ENCODE peak calls at places on chromosomes 1 and 21, in eight cellular contexts. One of them, this sample, is unnamed.

GRCh38 chr1:10210841-10211804 is 753 bp downstream of the KIF1B start:
- DNase-seq in left kidney: peak; percentile 92
- DNase-seq in GM23338: peak; percentile 77
- DNase-seq in iPS-NIHi11: peak; percentile 72
- DNase-seq in EL: peak; percentile 95
- DNase-seq in iris pigment epithelial cell: peak; percentile 87
- DNase-seq in activated T-cell treated with anti-CD3 and anti-CD28 coated beads for 24 hours: no peak
- DNase-seq in astrocyte of the spinal cord: peak; percentile 83
- DNase-seq in this sample: peak; percentile 93

GRCh38 chr1:34379911-34380310 is 203.2 kb downstream of the C1orf94 start:
- DNase-seq in left kidney: no peak
- DNase-seq in GM23338: no peak
- DNase-seq in iPS-NIHi11: no peak
- DNase-seq in EL: no peak
- DNase-seq in iris pigment epithelial cell: no peak
- DNase-seq in activated T-cell treated with anti-CD3 and anti-CD28 coated beads for 24 hours: no peak
- DNase-seq in astrocyte of the spinal cord: peak; percentile 36
- DNase-seq in this sample: peak; percentile 51

GRCh38 chr1:26274801-26275425 is 5.0 kb upstream of the SH3BGRL3 start:
- DNase-seq in left kidney: no peak
- DNase-seq in GM23338: no peak
- DNase-seq in iPS-NIHi11: no peak
- DNase-seq in EL: peak; percentile 50
- DNase-seq in iris pigment epithelial cell: peak; percentile 85
- DNase-seq in activated T-cell treated with anti-CD3 and anti-CD28 coated beads for 24 hours: no peak
- DNase-seq in astrocyte of the spinal cord: peak; percentile 72
- DNase-seq in this sample: peak; percentile 67

GRCh38 chr1:17335821-17336718 is 28.1 kb downstream of the PADI4 start:
- DNase-seq in left kidney: peak; percentile 87
- DNase-seq in GM23338: peak; percentile 94
- DNase-seq in iPS-NIHi11: peak; percentile 80
- DNase-seq in EL: peak; percentile 67
- DNase-seq in iris pigment epithelial cell: peak; percentile 53
- DNase-seq in activated T-cell treated with anti-CD3 and anti-CD28 coated beads for 24 hours: peak; percentile 48
- DNase-seq in astrocyte of the spinal cord: peak; percentile 39
- DNase-seq in this sample: peak; percentile 44

GRCh38 chr21:35198004-35198403 is 148.9 kb upstream of the RUNX1 start:
- DNase-seq in left kidney: no peak
- DNase-seq in GM23338: no peak
- DNase-seq in iPS-NIHi11: no peak
- DNase-seq in EL: peak; percentile 96
- DNase-seq in iris pigment epithelial cell: peak; percentile 95
- DNase-seq in activated T-cell treated with anti-CD3 and anti-CD28 coated beads for 24 hours: no peak
- DNase-seq in astrocyte of the spinal cord: peak; percentile 90
- DNase-seq in this sample: peak; percentile 74

GRCh38 chr21:44780767-44781459 is 20.7 kb downstream of the UBE2G2 start:
- DNase-seq in left kidney: no peak
- DNase-seq in GM23338: no peak
- DNase-seq in iPS-NIHi11: no peak
- DNase-seq in EL: no peak
- DNase-seq in iris pigment epithelial cell: no peak
- DNase-seq in activated T-cell treated with anti-CD3 and anti-CD28 coated beads for 24 hours: no peak
- DNase-seq in astrocyte of the spinal cord: no peak
- DNase-seq in this sample: no peak

GRCh38 chr1:46099215-46099614 is 33.2 kb downstream of the PIK3R3 start:
- DNase-seq in left kidney: no peak
- DNase-seq in GM23338: no peak
- DNase-seq in iPS-NIHi11: no peak
- DNase-seq in EL: no peak
- DNase-seq in iris pigment epithelial cell: no peak
- DNase-seq in activated T-cell treated with anti-CD3 and anti-CD28 coated beads for 24 hours: no peak
- DNase-seq in astrocyte of the spinal cord: no peak
- DNase-seq in this sample: no peak

GRCh38 chr1:79041666-79042065 is 35.1 kb upstream of the ADGRL4 start:
- DNase-seq in left kidney: no peak
- DNase-seq in GM23338: no peak
- DNase-seq in iPS-NIHi11: no peak
- DNase-seq in EL: peak; percentile 18
- DNase-seq in iris pigment epithelial cell: peak; percentile 41
- DNase-seq in activated T-cell treated with anti-CD3 and anti-CD28 coated beads for 24 hours: no peak
- DNase-seq in astrocyte of the spinal cord: no peak
- DNase-seq in this sample: no peak

GRCh38 chr1:38028105-38028591 is 15.6 kb downstream of the UTP11 start:
- DNase-seq in left kidney: no peak
- DNase-seq in GM23338: peak; percentile 43
- DNase-seq in iPS-NIHi11: no peak
- DNase-seq in EL: peak; percentile 48
- DNase-seq in iris pigment epithelial cell: no peak
- DNase-seq in activated T-cell treated with anti-CD3 and anti-CD28 coated beads for 24 hours: peak; percentile 79
- DNase-seq in astrocyte of the spinal cord: no peak
- DNase-seq in this sample: no peak

This sample was measured in fibroblast of lung.